ENCODE peak calls at places on chromosome 7, in ten cellular contexts. V, M, T, J, I, P, W, Q, B and S are unnamed samples.

GRCh38 chr7:123660514-123661354 is 5.1 kb downstream of the LMOD2 start:
- DNase-seq in B (no peak), V (no peak), I (no peak), W (no peak), Q (no peak), M (no peak), J (no peak), T (no peak), P (no peak), S (no peak)

GRCh38 chr7:26061340-26062239 is 90.4 kb upstream of the NFE2L3 start:
- DNase-seq in P (peak; percentile 86), T (peak; percentile 84), V (peak; percentile 65), Q (peak; percentile 55), J (peak; percentile 87), W (peak; percentile 23), M (peak; percentile 67), I (no peak), B (peak; percentile 84), S (peak; percentile 82)

GRCh38 chr7:255038-255435 is 34.9 kb upstream of the FOXL3 start:
- DNase-seq in Q (no peak), I (no peak), W (no peak), T (no peak), B (no peak), J (no peak), P (no peak), V (no peak), M (peak; percentile 28), S (no peak)

GRCh38 chr7:32587431-32587948 is 92.2 kb downstream of the AVL9 start:
- DNase-seq in T (no peak), B (no peak), V (no peak), P (no peak), M (no peak), I (peak; percentile 71), J (no peak), W (no peak), Q (peak; percentile 96), S (peak; percentile 52)

GRCh38 chr7:70710651-70711050 is 421.3 kb upstream of the GALNT17 start:
- DNase-seq in T (no peak), P (no peak), I (no peak), V (no peak), J (no peak), W (no peak), B (no peak), Q (no peak), M (no peak), S (no peak)

GRCh38 chr7:16926283-16926682 is 44.5 kb upstream of the AGR3 start:
- DNase-seq in W (no peak), J (no peak), B (peak; percentile 39), Q (peak; percentile 72), T (peak; percentile 34), M (no peak), V (no peak), P (peak; percentile 28), I (peak; percentile 77), S (no peak)

GRCh38 chr7:77837966-77838365 is 39.4 kb downstream of the PHTF2 start:
- DNase-seq in Q (no peak), T (no peak), I (no peak), J (no peak), P (no peak), W (no peak), M (no peak), V (no peak), B (no peak), S (no peak)

GRCh38 chr7:107201795-107202450 is 33.1 kb downstream of the HBP1 start:
- DNase-seq in W (peak; percentile 50), B (peak; percentile 19), Q (peak; percentile 30), T (peak; percentile 45), P (peak; percentile 47), V (no peak), I (no peak), M (peak; percentile 73), J (peak; percentile 86), S (peak; percentile 46)

GRCh38 chr7:124575181-124575580 is 190.4 kb downstream of the GPR37 start:
- DNase-seq in Q (no peak), V (no peak), P (no peak), W (no peak), B (no peak), M (no peak), J (no peak), T (no peak), I (no peak), S (no peak)

GRCh38 chr7:80511964-80512363 is at the start of gene GNAT3:
- DNase-seq in M (no peak), P (no peak), Q (no peak), I (no peak), J (no peak), T (no peak), W (no peak), B (no peak), V (no peak), S (no peak)

GRCh38 chr7:151277631-151278030 is 29.1 kb upstream of the SMARCD3 start:
- DNase-seq in B (no peak), W (no peak), Q (no peak), J (no peak), V (no peak), I (no peak), P (no peak), M (peak; percentile 46), T (no peak), S (no peak)
- H3K4me3 ChIP-seq in B (peak overlapping the region; percentile 36), W (no peak overlapping the region), Q (no peak overlapping the region), J (no peak overlapping the region), V (peak overlapping the region; percentile 60), I (no peak overlapping the region), P (no peak overlapping the region), M (no peak overlapping the region), T (no peak overlapping the region), S (no peak overlapping the region)

GRCh38 chr7:138223402-138223872 is 147.2 kb downstream of the AKR1D1 start:
- DNase-seq in J (no peak), Q (no peak), V (no peak), P (no peak), I (no peak), M (no peak), W (no peak), T (no peak), B (no peak), S (no peak)
- H3K4me3 ChIP-seq in J (no peak overlapping the region), Q (no peak overlapping the region), V (no peak overlapping the region), P (no peak overlapping the region), I (no peak overlapping the region), M (no peak overlapping the region), W (no peak overlapping the region), T (no peak overlapping the region), B (no peak overlapping the region), S (no peak overlapping the region)

GRCh38 chr7:5693529-5693928 is 87.9 kb downstream of the RNF216 start:
- DNase-seq in I (no peak), T (no peak), V (no peak), B (no peak), J (no peak), Q (peak; percentile 80), P (no peak), M (no peak), W (no peak), S (no peak)
- H3K4me3 ChIP-seq in I (no peak overlapping the region), T (no peak overlapping the region), V (peak overlapping the region; percentile 25), B (peak overlapping the region; percentile 3), J (no peak overlapping the region), Q (no peak overlapping the region), P (no peak overlapping the region), M (peak overlapping the region; percentile 30), W (peak overlapping the region; percentile 20), S (no peak overlapping the region)

DNA sequence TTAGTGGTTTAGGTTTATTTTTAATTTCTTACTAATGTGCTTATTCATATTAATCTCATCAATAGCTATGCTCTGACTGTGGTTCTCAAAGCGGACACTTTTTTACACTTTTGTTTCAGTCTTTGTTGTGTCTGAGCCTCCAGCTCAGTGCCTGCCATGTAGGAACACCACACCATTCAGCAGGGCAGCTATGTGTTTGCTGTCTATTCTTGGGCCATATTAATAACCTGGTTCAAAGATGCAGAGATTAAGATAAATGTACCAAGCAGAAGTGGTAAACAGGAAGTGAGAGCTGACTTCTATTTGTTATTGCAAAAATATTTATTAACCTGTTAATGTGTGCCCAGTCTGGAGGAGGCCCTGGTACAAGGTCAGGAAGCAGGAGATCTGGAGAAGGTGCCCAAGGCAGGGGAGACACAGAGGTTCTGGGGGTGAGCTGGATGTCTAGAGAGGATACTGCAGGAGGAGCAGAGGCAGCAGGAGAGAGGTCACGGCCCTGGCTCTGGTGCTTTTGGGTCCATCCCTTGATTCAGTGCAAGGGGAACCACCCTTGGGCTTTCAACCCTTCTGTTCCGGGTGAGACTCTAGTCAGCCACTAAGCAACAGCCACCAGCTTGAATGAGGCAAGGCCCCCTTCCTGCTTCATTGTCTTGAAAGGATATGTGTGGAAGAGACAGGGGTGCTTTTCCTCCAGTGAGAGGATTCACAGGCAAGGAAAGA is 1.9 kb downstream of the TBXAS1 start:
- DNase-seq in T (no peak), W (no peak), M (no peak), Q (no peak), I (no peak), V (no peak), J (no peak), B (no peak), P (no peak), S (no peak)
- H3K4me3 ChIP-seq in T (no peak overlapping the region), W (peak overlapping the region; percentile 20), M (peak overlapping the region; percentile 41), Q (no peak overlapping the region), I (no peak overlapping the region), V (no peak overlapping the region), J (no peak overlapping the region), B (no peak overlapping the region), P (no peak overlapping the region), S (no peak overlapping the region)

DNA sequence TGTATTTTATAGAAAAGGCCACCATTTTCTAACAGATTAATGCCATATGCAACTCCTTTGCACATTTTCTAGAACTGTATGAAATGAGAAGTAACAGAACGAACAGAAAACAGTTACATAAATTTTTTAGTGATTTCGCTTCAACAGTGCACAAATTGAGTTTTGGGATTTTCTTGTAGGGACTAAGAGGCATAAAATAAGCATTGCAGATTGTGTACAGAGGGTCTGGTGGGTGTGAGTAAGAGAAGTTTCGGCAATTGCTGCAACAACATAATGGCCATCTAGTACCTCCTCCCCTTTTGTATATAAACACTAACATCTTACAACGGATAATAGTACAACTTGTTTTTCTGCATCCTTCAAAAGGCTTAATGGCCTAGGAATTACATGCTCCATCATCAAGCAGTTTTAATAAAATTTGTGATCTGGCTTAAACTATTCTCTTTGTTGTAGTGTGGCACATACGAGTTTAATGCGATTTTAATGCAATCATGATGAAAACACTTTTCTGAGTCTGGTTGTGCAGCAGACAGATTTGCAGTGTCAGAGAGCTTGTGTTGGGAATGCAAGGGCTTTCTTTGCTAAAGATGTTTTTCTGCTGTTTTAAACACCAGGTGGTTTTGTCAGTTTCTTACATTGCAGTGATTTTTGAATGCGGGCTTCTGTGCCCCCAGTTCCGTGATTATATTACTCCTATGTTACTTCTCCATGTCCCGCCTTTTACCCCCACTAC is 2.9 kb downstream of the GLCCI1 start:
- DNase-seq in T (no peak), P (no peak), B (no peak), I (no peak), M (no peak), W (no peak), Q (no peak), V (no peak), J (no peak), S (no peak)
- H3K4me3 ChIP-seq in T (peak overlapping the region; percentile 93), P (peak overlapping the region; percentile 94), B (no peak overlapping the region), I (peak overlapping the region; percentile 82), M (peak overlapping the region; percentile 99), W (no peak overlapping the region), Q (peak overlapping the region; percentile 69), V (peak overlapping the region; percentile 38), J (no peak overlapping the region), S (no peak overlapping the region)